ENCODE peak calls at places on chromosomes 16 and 17, in six cellular contexts. N, K, U, W, L and M are unnamed samples.

GRCh38 chr16:67936876-67937605 is 391 bp upstream of the PSMB10 start:
- DNase-seq in U (peak; percentile 61), L (no peak), K (peak; percentile 84), W (peak; percentile 95), N (no peak), M (no peak)

GRCh38 chr17:8707232-8707590 is 37.4 kb downstream of the CCDC42 start:
- DNase-seq in L (no peak), U (no peak), N (no peak), W (no peak), K (no peak), M (no peak)

GRCh38 chr17:80953471-80954315 is 37.9 kb upstream of the CHMP6 start:
- DNase-seq in K (no peak), W (no peak), L (no peak), N (no peak), U (no peak), M (no peak)

GRCh38 chr17:9878791-9879525 is 26.1 kb downstream of the RCVRN start:
- DNase-seq in U (no peak), W (no peak), N (no peak), K (peak; percentile 39), L (no peak), M (no peak)

GRCh38 chr16:27097671-27098275 is 31.0 kb downstream of the C16orf82 start:
- DNase-seq in N (no peak), L (no peak), K (no peak), W (no peak), U (no peak), M (no peak)

GRCh38 chr16:77594057-77594456 is 128.3 kb upstream of the NUDT7 start:
- DNase-seq in W (no peak), L (no peak), K (no peak), U (no peak), N (no peak), M (peak; percentile 70)

GRCh38 chr17:30236807-30237206 is 1.3 kb upstream of the SLC6A4 start:
- DNase-seq in N (no peak), L (peak; percentile 60), K (peak; percentile 62), U (no peak), W (peak; percentile 58), M (peak; percentile 2)

GRCh38 chr17:83133302-83134121 is 54.1 kb downstream of the METRNL start:
- DNase-seq in N (no peak), L (no peak), W (no peak), K (peak; percentile 84), U (no peak), M (no peak)

GRCh38 chr17:67477687-67478086 is 100.6 kb downstream of the PITPNC1 start:
- DNase-seq in U (no peak), N (no peak), W (no peak), K (peak; percentile 93), L (no peak), M (no peak)

GRCh38 chr17:7215136-7215638 is 4.4 kb downstream of the DLG4 start:
- DNase-seq in N (no peak), K (no peak), L (no peak), U (no peak), W (no peak), M (no peak)

GRCh38 chr16:52577130-52577706 is 30.3 kb upstream of the TOX3 start:
- DNase-seq in L (no peak), N (no peak), W (no peak), U (no peak), K (no peak), M (no peak)

GRCh38 chr16:55035037-55035436 is 104.4 kb downstream of the IRX5 start:
- DNase-seq in K (peak; percentile 13), W (peak; percentile 53), N (peak; percentile 6), U (no peak), L (peak; percentile 27), M (no peak)

GRCh38 chr17:36027776-36028175 is 10.0 kb upstream of the CCL23 start:
- DNase-seq in K (no peak), U (no peak), W (no peak), N (no peak), L (no peak), M (no peak)

GRCh38 chr17:74117087-74117486 is 86.4 kb upstream of the RPL38 start:
- DNase-seq in K (no peak), U (no peak), W (no peak), L (no peak), N (no peak), M (no peak)

GRCh38 chr16:17607624-17608023 is 136.9 kb upstream of the XYLT1 start:
- DNase-seq in N (no peak), L (no peak), U (no peak), K (no peak), W (no peak), M (no peak)

GRCh38 chr17:58402679-58403078 is 14.7 kb downstream of the RNF43 start:
- DNase-seq in N (no peak), L (no peak), W (no peak), U (no peak), K (peak; percentile 69), M (no peak)

GRCh38 chr16:11100239-11100750 is 155.7 kb downstream of the SOCS1 start:
- DNase-seq in U (no peak), N (no peak), W (peak; percentile 93), L (no peak), K (peak; percentile 92), M (peak; percentile 92)

GRCh38 chr17:21194688-21195087 is 19.3 kb downstream of the TMEM11 start:
- DNase-seq in L (no peak), K (no peak), W (no peak), U (no peak), N (no peak), M (no peak)

GRCh38 chr16:24858219-24859041 is 12.7 kb downstream of the SLC5A11 start:
- DNase-seq in L (peak; percentile 68), W (peak; percentile 79), K (peak; percentile 72), N (no peak), U (peak; percentile 7), M (no peak)

GRCh38 chr16:1414532-1415265 is at the start of gene UNKL:
- DNase-seq in N (peak; percentile 33), W (peak; percentile 69), K (peak; percentile 65), L (peak; percentile 69), U (peak; percentile 75), M (no peak)

GRCh38 chr17:41547921-41548843 is 20.1 kb upstream of the KRT19 start:
- DNase-seq in N (no peak), W (peak; percentile 16), L (no peak), U (peak; percentile 12), K (peak; percentile 98), M (peak; percentile 44)

GRCh38 chr16:73050115-73051099 is 2.5 kb upstream of the ZFHX3 start:
- DNase-seq in W (no peak), U (no peak), K (no peak), L (no peak), N (no peak), M (no peak)

GRCh38 chr16:64380751-64381150 is 741.1 kb downstream of the CDH11 start:
- DNase-seq in N (no peak), K (no peak), L (no peak), U (no peak), W (no peak), M (no peak)

GRCh38 chr16:29312835-29313558 is 93.5 kb downstream of the NPIPB11 start:
- DNase-seq in U (no peak), W (no peak), L (no peak), N (no peak), K (no peak), M (no peak)

GRCh38 chr16:1142911-1143310 is 10.0 kb upstream of the CACNA1H start:
- DNase-seq in N (no peak), U (no peak), K (no peak), L (no peak), W (no peak), M (no peak)

GRCh38 chr17:9256944-9257629 is 235.8 kb downstream of the NTN1 start:
- DNase-seq in U (no peak), K (peak; percentile 6), L (no peak), W (no peak), N (no peak), M (no peak)